ENCODE peak calls at places on chromosomes 6 and 20, in seven cellular contexts. One of them, this sample, is unnamed. For H3K4me1, the result is how much of the 10 kb centered on the place peaks cover.

GRCh38 chr6:110511401-110511800 is 35.0 kb upstream of the SLC22A16 start:
- DNase-seq in SJSA1: no peak
- DNase-seq in aorta: no peak
- DNase-seq in breast epithelium: no peak
- DNase-seq in testis: no peak
- DNase-seq in ovary: no peak
- DNase-seq in hepatocyte: no peak
- DNase-seq in this sample: no peak

GRCh38 chr6:82248233-82248735 is 740 bp upstream of the IBTK start:
- DNase-seq in hepatocyte: peak
- DNase-seq in SJSA1: no peak
- DNase-seq in aorta: no peak
- DNase-seq in breast epithelium: no peak
- DNase-seq in testis: no peak
- DNase-seq in ovary: no peak
- DNase-seq in this sample: peak

GRCh38 chr6:65299236-65299635 is 407.8 kb downstream of the EYS start:
- DNase-seq in ovary: no peak
- DNase-seq in testis: no peak
- DNase-seq in breast epithelium: no peak
- DNase-seq in SJSA1: no peak
- DNase-seq in aorta: no peak
- DNase-seq in hepatocyte: no peak
- DNase-seq in this sample: no peak

GRCh38 chr6:20411544-20411943 is 9.9 kb downstream of the E2F3 start:
- DNase-seq in hepatocyte: no peak
- DNase-seq in SJSA1: no peak
- DNase-seq in breast epithelium: no peak
- DNase-seq in testis: no peak
- DNase-seq in ovary: no peak
- DNase-seq in aorta: no peak
- DNase-seq in this sample: no peak

GRCh38 chr20:52003976-52004375 is 187.6 kb downstream of the ZFP64 start:
- DNase-seq in aorta: no peak
- DNase-seq in SJSA1: no peak
- DNase-seq in breast epithelium: no peak
- DNase-seq in testis: peak
- DNase-seq in hepatocyte: no peak
- DNase-seq in ovary: no peak
- DNase-seq in this sample: no peak

GRCh38 chr6:159716247-159717086 is 10.8 kb upstream of the WTAP start:
- DNase-seq in breast epithelium: peak
- DNase-seq in testis: peak
- DNase-seq in ovary: no peak
- DNase-seq in aorta: peak
- DNase-seq in SJSA1: no peak
- DNase-seq in hepatocyte: peak
- DNase-seq in this sample: peak

GRCh38 chr6:39048481-39049399 is at the start of gene GLP1R:
- DNase-seq in ovary: no peak
- DNase-seq in testis: no peak
- DNase-seq in SJSA1: no peak
- DNase-seq in aorta: no peak
- DNase-seq in hepatocyte: peak
- DNase-seq in breast epithelium: no peak
- DNase-seq in this sample: no peak

GRCh38 chr6:44110005-44110681 is 17.1 kb downstream of the MRPL14 start:
- DNase-seq in breast epithelium: no peak
- DNase-seq in SJSA1: no peak
- DNase-seq in testis: no peak
- DNase-seq in hepatocyte: no peak
- DNase-seq in aorta: no peak
- DNase-seq in ovary: no peak
- DNase-seq in this sample: no peak

GRCh38 chr20:49660912-49661311 is 52.8 kb downstream of the B4GALT5 start:
- DNase-seq in testis: no peak
- DNase-seq in ovary: no peak
- DNase-seq in aorta: no peak
- DNase-seq in breast epithelium: no peak
- DNase-seq in hepatocyte: no peak
- DNase-seq in SJSA1: no peak
- DNase-seq in this sample: no peak

GRCh38 chr6:10256113-10256690 is 158.7 kb downstream of the TFAP2A start:
- DNase-seq in breast epithelium: no peak
- DNase-seq in ovary: no peak
- DNase-seq in testis: no peak
- DNase-seq in aorta: no peak
- DNase-seq in SJSA1: no peak
- DNase-seq in hepatocyte: no peak
- DNase-seq in this sample: no peak

GRCh38 chr20:10853176-10853575 is 179.4 kb upstream of the JAG1 start:
- DNase-seq in hepatocyte: no peak
- DNase-seq in breast epithelium: no peak
- DNase-seq in testis: no peak
- DNase-seq in aorta: no peak
- DNase-seq in SJSA1: no peak
- DNase-seq in ovary: no peak
- DNase-seq in this sample: no peak

GRCh38 chr6:132666118-132666517 is 7.1 kb upstream of the TAAR1 start:
- DNase-seq in testis: no peak
- DNase-seq in aorta: no peak
- DNase-seq in SJSA1: no peak
- DNase-seq in hepatocyte: no peak
- DNase-seq in breast epithelium: no peak
- DNase-seq in ovary: no peak
- DNase-seq in this sample: no peak

GRCh38 chr6:111871207-111871606 is 2.0 kb downstream of the FYN start:
- DNase-seq in hepatocyte: no peak
- DNase-seq in aorta: no peak
- DNase-seq in ovary: no peak
- DNase-seq in SJSA1: no peak
- DNase-seq in testis: no peak
- DNase-seq in breast epithelium: no peak
- DNase-seq in this sample: no peak

GRCh38 chr20:14449323-14449722 is 111.9 kb upstream of the FLRT3 start:
- DNase-seq in hepatocyte: no peak
- DNase-seq in breast epithelium: no peak
- DNase-seq in aorta: no peak
- DNase-seq in SJSA1: no peak
- DNase-seq in testis: no peak
- DNase-seq in ovary: no peak
- DNase-seq in this sample: peak

GRCh38 chr6:17385660-17386059 is 7.7 kb upstream of the CAP2 start:
- DNase-seq in aorta: no peak
- DNase-seq in SJSA1: peak
- DNase-seq in ovary: no peak
- DNase-seq in hepatocyte: no peak
- DNase-seq in testis: no peak
- DNase-seq in breast epithelium: no peak
- DNase-seq in this sample: peak

GRCh38 chr20:33651562-33652048 is 10.5 kb upstream of the C20orf144 start:
- DNase-seq in aorta: no peak
- DNase-seq in ovary: no peak
- DNase-seq in SJSA1: no peak
- DNase-seq in hepatocyte: no peak
- DNase-seq in testis: no peak
- DNase-seq in breast epithelium: no peak
- DNase-seq in this sample: no peak

GRCh38 chr20:32762754-32763201 is 593 bp downstream of the DNMT3B start:
- DNase-seq in ovary: peak
- DNase-seq in aorta: no peak
- DNase-seq in hepatocyte: peak
- DNase-seq in breast epithelium: no peak
- DNase-seq in testis: no peak
- DNase-seq in SJSA1: peak
- DNase-seq in this sample: no peak

GRCh38 chr20:23515250-23515939 is 24.5 kb downstream of the CST8 start:
- DNase-seq in breast epithelium: no peak
- DNase-seq in aorta: no peak
- DNase-seq in ovary: no peak
- DNase-seq in hepatocyte: no peak
- DNase-seq in testis: no peak
- DNase-seq in SJSA1: no peak
- DNase-seq in this sample: peak

GRCh38 chr6:118940770-118941169 is 5.8 kb upstream of the MCM9 start:
- DNase-seq in breast epithelium: no peak
- DNase-seq in ovary: no peak
- DNase-seq in SJSA1: no peak
- DNase-seq in hepatocyte: no peak
- DNase-seq in testis: no peak
- DNase-seq in aorta: no peak
- DNase-seq in this sample: no peak

GRCh38 chr6:167666571-167667203 is 160.0 kb upstream of the AFDN start:
- DNase-seq in hepatocyte: no peak
- DNase-seq in testis: no peak
- DNase-seq in ovary: no peak
- DNase-seq in breast epithelium: no peak
- DNase-seq in SJSA1: no peak
- DNase-seq in aorta: peak
- DNase-seq in this sample: no peak

GRCh38 chr6:42532038-42532669 is 31.7 kb upstream of the UBR2 start:
- DNase-seq in ovary: no peak
- DNase-seq in SJSA1: peak
- DNase-seq in aorta: no peak
- DNase-seq in breast epithelium: no peak
- DNase-seq in hepatocyte: peak
- DNase-seq in testis: peak
- DNase-seq in this sample: peak

GRCh38 chr6:79717989-79718388 is 86.9 kb downstream of the SH3BGRL2 start:
- DNase-seq in breast epithelium: no peak
- DNase-seq in aorta: no peak
- DNase-seq in SJSA1: no peak
- DNase-seq in hepatocyte: no peak
- DNase-seq in testis: no peak
- DNase-seq in ovary: no peak
- DNase-seq in this sample: no peak

GRCh38 chr6:43339168-43339567 is 30.3 kb downstream of the ZNF318 start:
- DNase-seq in breast epithelium: no peak
- DNase-seq in testis: no peak
- DNase-seq in hepatocyte: no peak
- DNase-seq in SJSA1: no peak
- DNase-seq in aorta: no peak
- DNase-seq in ovary: no peak
- DNase-seq in this sample: no peak

GRCh38 chr6:166009385-166010031 is 158.1 kb downstream of the TBXT start:
- DNase-seq in hepatocyte: no peak
- DNase-seq in SJSA1: no peak
- DNase-seq in breast epithelium: no peak
- DNase-seq in testis: no peak
- DNase-seq in aorta: no peak
- DNase-seq in ovary: no peak
- DNase-seq in this sample: no peak

GRCh38 chr6:159852877-159853276 is 37.9 kb upstream of the MAS1 start:
- DNase-seq in hepatocyte: peak
- DNase-seq in aorta: no peak
- DNase-seq in SJSA1: no peak
- DNase-seq in testis: peak
- DNase-seq in ovary: no peak
- DNase-seq in breast epithelium: no peak
- DNase-seq in this sample: no peak

GRCh38 chr6:31920803-31921202 is 6.7 kb upstream of the C2 start:
- DNase-seq in ovary: no peak
- DNase-seq in testis: no peak
- DNase-seq in aorta: peak
- DNase-seq in hepatocyte: no peak
- DNase-seq in breast epithelium: no peak
- DNase-seq in SJSA1: no peak
- DNase-seq in this sample: no peak

GRCh38 chr6:89818977-89819335 is 638 bp downstream of the MDN1 start:
- DNase-seq in SJSA1: no peak
- DNase-seq in ovary: no peak
- DNase-seq in aorta: no peak
- DNase-seq in hepatocyte: peak
- DNase-seq in breast epithelium: no peak
- DNase-seq in testis: peak
- DNase-seq in this sample: peak

GRCh38 chr20:58716476-58717277 is 24.1 kb downstream of the NPEPL1 start:
- DNase-seq in SJSA1: no peak
- DNase-seq in breast epithelium: no peak
- DNase-seq in hepatocyte: peak
- DNase-seq in testis: no peak
- DNase-seq in aorta: no peak
- DNase-seq in ovary: no peak
- DNase-seq in this sample: no peak

GRCh38 chr20:25021336-25021735 is 28.8 kb upstream of the APMAP start:
- DNase-seq in ovary: peak
- DNase-seq in hepatocyte: no peak
- DNase-seq in testis: no peak
- DNase-seq in SJSA1: no peak
- DNase-seq in aorta: no peak
- DNase-seq in breast epithelium: no peak
- DNase-seq in this sample: no peak

GRCh38 chr6:166342293-166343156 is at the start of gene SFT2D1:
- DNase-seq in aorta: peak
- DNase-seq in breast epithelium: peak
- DNase-seq in testis: peak
- DNase-seq in hepatocyte: peak
- DNase-seq in ovary: peak
- DNase-seq in SJSA1: peak
- DNase-seq in this sample: peak

GRCh38 chr20:46011631-46012482 is 3.1 kb downstream of the MMP9 start:
- DNase-seq in breast epithelium: peak
- DNase-seq in testis: peak
- DNase-seq in hepatocyte: no peak
- DNase-seq in SJSA1: peak
- DNase-seq in aorta: peak
- DNase-seq in ovary: peak
- DNase-seq in this sample: no peak
- H3K4me1 ChIP-seq in breast epithelium: under half
- H3K4me1 ChIP-seq in testis: under half
- H3K4me1 ChIP-seq in hepatocyte: under half
- H3K4me1 ChIP-seq in SJSA1: under half
- H3K4me1 ChIP-seq in aorta: under half
- H3K4me1 ChIP-seq in ovary: under half
- H3K4me1 ChIP-seq in this sample: under half

GRCh38 chr20:39943336-39943735 is 745.7 kb downstream of the MAFB start:
- DNase-seq in ovary: no peak
- DNase-seq in hepatocyte: no peak
- DNase-seq in breast epithelium: no peak
- DNase-seq in testis: no peak
- DNase-seq in aorta: no peak
- DNase-seq in SJSA1: no peak
- DNase-seq in this sample: peak
- H3K4me1 ChIP-seq in ovary: under half
- H3K4me1 ChIP-seq in hepatocyte: under half
- H3K4me1 ChIP-seq in breast epithelium: under half
- H3K4me1 ChIP-seq in testis: under half
- H3K4me1 ChIP-seq in aorta: under half
- H3K4me1 ChIP-seq in SJSA1: under half
- H3K4me1 ChIP-seq in this sample: under half

GRCh38 chr6:37131960-37132253 is 38.0 kb upstream of the PIM1 start:
- DNase-seq in ovary: no peak
- DNase-seq in SJSA1: no peak
- DNase-seq in hepatocyte: no peak
- DNase-seq in breast epithelium: no peak
- DNase-seq in aorta: no peak
- DNase-seq in testis: no peak
- DNase-seq in this sample: no peak
- H3K4me1 ChIP-seq in ovary: under half
- H3K4me1 ChIP-seq in SJSA1: half or more
- H3K4me1 ChIP-seq in hepatocyte: half or more
- H3K4me1 ChIP-seq in breast epithelium: under half
- H3K4me1 ChIP-seq in aorta: under half
- H3K4me1 ChIP-seq in testis: under half
- H3K4me1 ChIP-seq in this sample: under half

GRCh38 chr6:87697581-87698552 is 4.2 kb downstream of the AKIRIN2 start:
- DNase-seq in aorta: no peak
- DNase-seq in SJSA1: peak
- DNase-seq in hepatocyte: peak
- DNase-seq in testis: peak
- DNase-seq in breast epithelium: no peak
- DNase-seq in ovary: no peak
- DNase-seq in this sample: no peak
- H3K4me1 ChIP-seq in aorta: under half
- H3K4me1 ChIP-seq in SJSA1: under half
- H3K4me1 ChIP-seq in hepatocyte: under half
- H3K4me1 ChIP-seq in testis: under half
- H3K4me1 ChIP-seq in breast epithelium: under half
- H3K4me1 ChIP-seq in ovary: under half
- H3K4me1 ChIP-seq in this sample: under half